ENCODE peak calls at places on chromosomes 4 and X, in six cellular contexts. D, L, B, X, P and N are unnamed samples.

GRCh38 chr4:26624042-26624441 is 40.2 kb downstream of the TBC1D19 start:
- DNase-seq in P (no peak), X (no peak), L (no peak), D (no peak), B (no peak), N (no peak)

GRCh38 chr4:7547368-7548040 is 112.8 kb upstream of the PSAPL1 start:
- DNase-seq in P (no peak), D (no peak), B (no peak), L (no peak), X (no peak), N (no peak)

GRCh38 chr4:113248320-113248719 is 198.9 kb downstream of the ANK2 start:
- DNase-seq in L (peak; percentile 6), B (no peak), P (no peak), X (no peak), D (no peak), N (no peak)

GRCh38 chr4:88333741-88334405 is 44.8 kb upstream of the HERC6 start:
- DNase-seq in P (peak; percentile 57), L (no peak), B (no peak), D (no peak), X (peak; percentile 20), N (no peak)

GRCh38 chrX:102516314-102516936 is at the start of gene TMSB15A:
- DNase-seq in D (peak; percentile 61), B (no peak), L (peak; percentile 33), P (no peak), X (peak; percentile 29), N (no peak)

GRCh38 chrX:69128573-69128972 is 36.7 kb downstream of the PJA1 start:
- DNase-seq in X (peak; percentile 12), P (no peak), L (no peak), D (peak; percentile 18), B (no peak), N (no peak)

GRCh38 chrX:140480765-140481164 is 24.1 kb downstream of the SOX3 start:
- DNase-seq in X (peak; percentile 92), D (no peak), P (no peak), L (no peak), B (no peak), N (no peak)

GRCh38 chrX:56766554-56767412 is 37.7 kb downstream of the NBDY start:
- DNase-seq in D (no peak), L (no peak), B (no peak), P (no peak), X (peak; percentile 40), N (no peak)

GRCh38 chr4:95516528-95517011 is 32.2 kb downstream of the UNC5C start:
- DNase-seq in B (no peak), L (no peak), P (no peak), X (no peak), D (no peak), N (no peak)

DNA sequence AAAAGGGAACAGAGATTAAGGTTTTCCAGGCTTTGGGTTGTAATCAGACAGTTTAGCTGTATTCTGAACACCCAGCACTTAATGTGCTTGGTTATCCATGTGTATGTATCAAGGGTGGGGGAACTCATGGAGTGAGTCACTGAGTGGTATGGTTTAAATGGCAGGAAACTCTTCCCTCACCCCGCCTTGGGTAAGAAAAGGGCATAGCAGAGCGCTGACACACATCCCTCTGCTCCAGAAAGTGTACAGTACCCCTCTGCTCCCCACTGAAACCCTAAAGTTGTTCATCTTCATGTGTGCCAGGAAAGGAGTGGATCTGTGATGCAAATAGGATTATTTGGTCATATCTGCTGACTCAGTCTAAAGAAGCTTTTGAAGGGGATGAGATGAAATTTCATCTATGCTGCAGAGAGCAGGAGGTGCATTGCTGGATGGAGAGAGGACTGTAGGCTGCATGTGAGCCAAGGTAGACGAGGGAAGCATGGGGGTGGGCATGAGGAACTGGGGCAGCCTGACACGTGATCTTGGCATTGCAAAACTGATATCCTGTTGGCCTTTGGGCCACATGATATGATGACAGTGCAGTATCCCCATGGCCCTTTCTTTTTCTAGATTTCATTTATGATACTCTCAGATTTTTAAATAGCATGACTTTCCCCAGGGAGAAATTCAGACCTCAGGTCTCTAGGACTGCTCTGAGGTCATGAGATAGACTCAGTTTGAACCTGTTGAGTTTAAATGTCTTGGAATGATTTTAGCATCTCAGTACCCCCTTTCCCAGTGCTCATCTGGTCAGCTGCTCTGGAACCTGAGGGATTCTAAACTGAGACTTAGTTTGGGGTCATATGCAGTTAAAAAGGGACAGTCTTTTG is 84.8 kb downstream of the TMEM164 start:
- DNase-seq in L (peak; percentile 93), P (peak; percentile 80), X (peak; percentile 94), B (peak; percentile 49), D (peak; percentile 24), N (peak; percentile 54)
- H3K4me3 ChIP-seq in L (peak overlapping the region; percentile 38), P (no peak overlapping the region), X (peak overlapping the region; percentile 51), B (no peak overlapping the region), D (no peak overlapping the region), N (no peak overlapping the region)

DNA sequence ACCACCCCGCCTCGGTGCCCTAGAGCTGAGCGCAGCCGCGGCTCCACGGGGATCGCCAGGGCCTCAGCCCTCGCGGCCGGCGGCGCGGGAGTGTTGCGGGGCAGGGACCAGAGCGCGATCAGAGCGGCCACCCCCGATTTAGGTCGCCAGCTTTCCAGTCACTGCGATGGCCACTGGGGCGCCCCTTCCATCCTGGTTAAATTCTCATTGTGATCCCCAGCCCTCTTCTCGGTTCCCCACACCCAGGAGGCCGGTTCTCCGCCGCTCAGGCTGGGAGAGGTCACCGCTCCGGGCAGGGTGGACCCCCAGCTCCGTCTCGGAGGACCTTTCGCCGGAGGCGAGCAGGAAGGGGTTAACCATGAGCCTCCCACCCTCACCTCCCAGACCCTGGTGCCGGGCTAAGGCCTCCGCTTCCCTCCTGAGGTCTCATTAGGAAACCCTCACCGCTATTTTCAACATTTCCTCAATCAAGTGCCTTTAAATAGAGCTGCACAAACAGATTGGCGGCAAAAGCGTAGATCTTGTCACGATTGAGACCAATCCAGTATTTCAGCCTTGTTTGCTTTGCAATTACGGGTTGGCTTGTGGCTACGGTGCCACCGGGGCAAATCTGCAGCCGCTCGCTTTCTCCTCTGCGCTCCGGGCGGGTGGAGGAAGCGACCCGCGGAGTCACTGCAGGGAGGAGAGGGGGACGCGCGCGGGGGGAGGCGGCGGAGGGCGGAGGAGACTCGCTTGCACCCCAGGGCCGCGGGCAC is 8.3 kb upstream of the HAND2 start:
- DNase-seq in L (no peak), X (no peak), D (no peak), P (no peak), B (no peak), N (no peak)
- H3K4me3 ChIP-seq in L (peak overlapping the region; percentile 41), X (no peak overlapping the region), D (peak overlapping the region; percentile 46), P (no peak overlapping the region), B (peak overlapping the region; percentile 26), N (no peak overlapping the region)

DNA sequence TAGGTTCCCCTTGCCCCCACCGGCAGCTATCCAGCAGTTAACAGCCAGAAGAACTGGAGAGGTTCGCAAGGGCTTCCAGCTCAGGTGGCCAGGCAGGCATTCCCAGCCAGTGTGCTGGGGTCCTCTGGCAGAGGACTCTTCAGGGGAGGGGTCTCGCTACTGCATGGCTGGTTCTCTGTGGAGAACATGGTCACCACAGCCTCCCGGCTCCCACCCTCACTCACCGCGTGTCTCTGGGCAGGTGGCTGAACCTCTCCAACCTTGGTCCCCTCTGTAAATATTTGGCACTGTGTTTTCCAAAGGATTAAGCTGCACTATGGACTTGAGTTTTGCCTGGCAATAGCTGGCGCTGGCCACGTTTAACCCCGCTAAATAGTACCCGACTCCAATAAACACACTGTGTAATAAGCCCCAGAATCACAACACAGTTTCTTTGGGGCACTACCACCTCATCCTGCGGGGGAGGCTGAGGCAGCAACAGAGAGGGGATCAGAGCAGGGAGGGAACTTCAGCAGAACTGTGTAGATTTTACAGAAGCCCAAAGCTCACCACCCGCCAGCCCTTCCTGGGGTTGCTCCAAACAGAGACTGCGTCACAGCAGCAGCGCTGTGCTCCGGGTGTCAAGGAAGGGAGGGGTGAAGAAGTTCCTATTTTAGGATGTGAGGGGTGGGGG is 15.2 kb downstream of the BCOR start:
- DNase-seq in B (no peak), L (no peak), P (no peak), D (no peak), X (no peak), N (no peak)
- H3K4me3 ChIP-seq in B (no peak overlapping the region), L (no peak overlapping the region), P (no peak overlapping the region), D (peak overlapping the region; percentile 31), X (no peak overlapping the region), N (no peak overlapping the region)

DNA sequence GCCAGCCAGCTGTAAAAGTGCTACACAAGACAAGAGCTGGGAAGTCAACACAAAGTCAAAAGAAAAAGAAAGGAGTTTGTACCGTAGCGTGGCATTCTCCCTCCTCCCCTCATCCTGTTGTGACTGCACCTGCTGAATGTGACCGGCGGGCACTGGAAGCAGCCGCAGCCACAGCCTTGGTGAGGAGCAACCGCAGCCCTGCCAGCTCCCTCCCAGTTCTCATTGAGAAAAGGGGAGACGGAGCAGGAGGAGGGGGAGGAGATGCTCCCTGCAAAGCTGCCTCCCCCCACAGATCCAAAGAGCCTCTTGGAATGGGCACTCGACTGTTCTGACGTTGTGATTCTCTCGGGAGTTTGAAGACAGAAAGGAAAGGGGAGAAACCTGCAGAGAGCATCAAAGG is 429.9 kb downstream of the MAPK10 start:
- DNase-seq in P (no peak), B (no peak), L (peak; percentile 18), D (peak; percentile 18), X (no peak), N (no peak)
- H3K4me3 ChIP-seq in P (no peak overlapping the region), B (peak overlapping the region; percentile 16), L (peak overlapping the region; percentile 42), D (peak overlapping the region; percentile 19), X (no peak overlapping the region), N (peak overlapping the region; percentile 59)

GRCh38 chr4:10256203-10256602 is 139.6 kb upstream of the WDR1 start:
- DNase-seq in L (no peak), P (no peak), X (no peak), D (no peak), B (no peak), N (no peak)

GRCh38 chr4:10260777-10261176 is 144.2 kb upstream of the WDR1 start:
- DNase-seq in B (no peak), L (no peak), X (no peak), D (no peak), P (no peak), N (no peak)

DNA sequence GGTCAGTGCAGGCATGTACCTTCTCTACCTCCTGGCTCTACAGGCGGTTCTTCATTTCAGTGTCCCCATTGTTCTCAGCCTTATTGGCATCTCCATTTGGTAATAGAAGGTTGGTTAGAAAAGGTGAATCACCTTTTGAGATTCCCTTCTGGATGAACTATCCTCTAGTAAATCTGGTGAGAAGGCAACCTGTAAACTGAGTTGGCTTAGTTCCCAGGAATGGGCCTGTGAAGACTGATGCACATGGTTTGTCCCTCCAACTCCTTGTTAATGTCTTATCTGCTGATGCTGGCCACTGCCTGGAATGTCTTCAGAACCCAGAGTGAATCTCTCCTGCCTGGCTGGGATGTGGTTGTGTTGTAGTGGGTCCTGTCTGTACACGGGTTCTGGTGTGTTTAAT is 143.4 kb upstream of the WDR1 start:
- DNase-seq in P (no peak), L (no peak), X (no peak), D (no peak), B (no peak), N (no peak)
- H3K4me3 ChIP-seq in P (no peak overlapping the region), L (no peak overlapping the region), X (no peak overlapping the region), D (no peak overlapping the region), B (no peak overlapping the region), N (no peak overlapping the region)

DNA sequence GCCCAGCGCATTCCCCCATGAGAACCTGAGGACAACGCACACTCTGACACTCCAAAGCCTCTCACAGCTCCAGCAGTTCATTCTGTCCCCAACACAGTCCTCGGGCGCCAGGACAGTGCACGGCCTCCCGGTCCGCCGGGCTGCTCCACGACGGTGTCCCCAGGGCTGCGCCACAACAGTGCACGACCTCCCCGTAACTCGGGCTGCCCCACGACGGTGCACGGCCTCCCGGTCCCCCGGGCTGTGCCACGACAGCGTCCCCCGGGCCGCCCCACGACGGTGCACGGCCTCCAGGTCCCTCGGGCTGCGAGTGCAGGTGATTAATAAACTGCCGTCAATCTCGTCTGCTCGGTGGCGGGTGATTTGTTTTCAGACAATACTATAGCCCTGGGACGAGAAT is 585.1 kb upstream of the FRG1 start:
- DNase-seq in X (no peak), D (no peak), L (no peak), B (no peak), P (no peak), N (no peak)
- H3K4me3 ChIP-seq in X (no peak overlapping the region), D (no peak overlapping the region), L (no peak overlapping the region), B (no peak overlapping the region), P (no peak overlapping the region), N (no peak overlapping the region)